ENCODE peak calls at places on chromosome 5, in six cellular contexts. K is stromal cell of bone marrow, H is ovary, Z is T-helper 17 cell, N is NCI-H1930, T is EL. G is an unnamed sample.

GRCh38 chr5:10652606-10653005 is 88.7 kb downstream of the ANKRD33B start:
- DNase-seq in T (no peak), H (no peak), K (no peak), Z (no peak), N (no peak), G (no peak)

GRCh38 chr5:10885026-10885425 is 124.0 kb upstream of the DAP start:
- DNase-seq in T (peak), H (no peak), N (no peak), K (no peak), Z (no peak), G (no peak)

GRCh38 chr5:40307920-40308319 is 371.8 kb upstream of the PTGER4 start:
- DNase-seq in N (no peak), T (no peak), K (no peak), H (no peak), Z (no peak), G (no peak)

GRCh38 chr5:59874675-59875074 is 18.9 kb downstream of the PDE4D start:
- DNase-seq in N (no peak), Z (no peak), K (no peak), H (no peak), T (peak), G (no peak)

GRCh38 chr5:1197876-1198666 is 3.3 kb upstream of the SLC6A19 start:
- DNase-seq in T (no peak), N (no peak), H (no peak), K (no peak), Z (no peak), G (no peak)

GRCh38 chr5:136613243-136613642 is 247.9 kb upstream of the TRPC7 start:
- DNase-seq in K (no peak), Z (no peak), T (no peak), H (no peak), N (no peak), G (no peak)

GRCh38 chr5:103347729-103348128 is 89.2 kb downstream of the MACIR start:
- DNase-seq in Z (no peak), N (no peak), K (no peak), T (peak), H (no peak), G (no peak)

GRCh38 chr5:122101636-122102285 is 23.7 kb upstream of the LOX start:
- DNase-seq in Z (no peak), K (peak), T (peak), H (no peak), N (no peak), G (peak)

GRCh38 chr5:4700886-4701285 is 439.2 kb upstream of the ADAMTS16 start:
- DNase-seq in K (no peak), N (no peak), Z (no peak), H (no peak), T (no peak), G (no peak)

GRCh38 chr5:179301796-179302195 is 43.5 kb downstream of the ADAMTS2 start:
- DNase-seq in T (no peak), K (no peak), Z (no peak), H (peak), N (no peak), G (no peak)

GRCh38 chr5:43304520-43304919 is 8.7 kb downstream of the HMGCS1 start:
- DNase-seq in K (peak), H (no peak), N (no peak), Z (no peak), T (no peak), G (no peak)

GRCh38 chr5:172451771-172452197 is 2.5 kb downstream of the SH3PXD2B start:
- DNase-seq in T (peak), K (peak), Z (no peak), H (no peak), N (no peak), G (no peak)

GRCh38 chr5:57863661-57864060 is 381.1 kb upstream of the ACTBL2 start:
- DNase-seq in T (peak), Z (no peak), H (no peak), K (peak), N (no peak), G (no peak)

GRCh38 chr5:179315356-179315890 is 29.8 kb downstream of the ADAMTS2 start:
- DNase-seq in Z (no peak), K (no peak), H (peak), T (no peak), N (no peak), G (no peak)

GRCh38 chr5:179732918-179733763 is 519 bp downstream of the MAML1 start:
- DNase-seq in T (peak), Z (no peak), N (no peak), H (peak), K (no peak), G (no peak)

GRCh38 chr5:148843510-148844318 is 17.3 kb downstream of the ADRB2 start:
- DNase-seq in Z (no peak), N (no peak), H (no peak), K (no peak), T (peak), G (no peak)

GRCh38 chr5:151924564-151925395 is at the start of gene GLRA1:
- DNase-seq in T (peak), H (peak), N (no peak), K (peak), Z (peak), G (peak)

GRCh38 chr5:157121709-157122108 is 12.9 kb upstream of the HAVCR2 start:
- DNase-seq in Z (no peak), T (no peak), H (no peak), K (no peak), N (no peak), G (no peak)

GRCh38 chr5:173291722-173292658 is 36.2 kb downstream of the STC2 start:
- DNase-seq in K (no peak), Z (no peak), N (no peak), T (peak), H (no peak), G (no peak)

GRCh38 chr5:179413711-179414458 is 68.6 kb upstream of the ADAMTS2 start:
- DNase-seq in H (no peak), T (no peak), N (no peak), K (no peak), Z (no peak), G (no peak)

GRCh38 chr5:7850533-7851239 is at the start of gene CFAP90:
- DNase-seq in Z (peak), K (no peak), T (peak), H (peak), N (peak), G (peak)

GRCh38 chr5:177036921-177037320 is 14.4 kb downstream of the ZNF346 start:
- DNase-seq in T (no peak), K (no peak), Z (no peak), H (no peak), N (no peak), G (no peak)